ENCODE peak calls at places on chromosomes 4 and X, in eight cellular contexts. One of them, this sample, is unnamed. For H3K4me1, the result is how much of the 10 kb centered on the place peaks cover.

GRCh38 chrX:115579786-115580294 is 18.9 kb downstream of the PLS3 start:
- DNase-seq in right atrium auricular region: no peak
- DNase-seq in tibial artery: no peak
- DNase-seq in fibroblast of lung: no peak
- DNase-seq in heart right ventricle: no peak
- DNase-seq in kidney: no peak
- DNase-seq in mucosa of descending colon: no peak
- DNase-seq in esophagus squamous epithelium: no peak
- DNase-seq in this sample: no peak

GRCh38 chr4:100547541-100548208 is 29.9 kb upstream of the EMCN start:
- DNase-seq in mucosa of descending colon: no peak
- DNase-seq in tibial artery: no peak
- DNase-seq in fibroblast of lung: no peak
- DNase-seq in heart right ventricle: no peak
- DNase-seq in esophagus squamous epithelium: no peak
- DNase-seq in kidney: no peak
- DNase-seq in right atrium auricular region: no peak
- DNase-seq in this sample: no peak

GRCh38 chr4:63492515-63492914 is 916.7 kb downstream of the TECRL start:
- DNase-seq in right atrium auricular region: no peak
- DNase-seq in heart right ventricle: no peak
- DNase-seq in mucosa of descending colon: no peak
- DNase-seq in fibroblast of lung: no peak
- DNase-seq in esophagus squamous epithelium: no peak
- DNase-seq in kidney: no peak
- DNase-seq in tibial artery: no peak
- DNase-seq in this sample: no peak

GRCh38 chrX:8844157-8844556 is 43.0 kb upstream of the FAM9A start:
- DNase-seq in esophagus squamous epithelium: no peak
- DNase-seq in kidney: no peak
- DNase-seq in mucosa of descending colon: no peak
- DNase-seq in fibroblast of lung: no peak
- DNase-seq in tibial artery: no peak
- DNase-seq in heart right ventricle: no peak
- DNase-seq in right atrium auricular region: no peak
- DNase-seq in this sample: no peak

GRCh38 chr4:181418491-181418890 is 824.7 kb upstream of the TENM3 start:
- DNase-seq in fibroblast of lung: no peak
- DNase-seq in right atrium auricular region: no peak
- DNase-seq in heart right ventricle: no peak
- DNase-seq in tibial artery: no peak
- DNase-seq in kidney: no peak
- DNase-seq in esophagus squamous epithelium: no peak
- DNase-seq in mucosa of descending colon: no peak
- DNase-seq in this sample: no peak

GRCh38 chrX:10011261-10011931 is 44.2 kb downstream of the CLDN34 start:
- DNase-seq in heart right ventricle: no peak
- DNase-seq in fibroblast of lung: peak
- DNase-seq in esophagus squamous epithelium: no peak
- DNase-seq in tibial artery: no peak
- DNase-seq in mucosa of descending colon: no peak
- DNase-seq in right atrium auricular region: no peak
- DNase-seq in kidney: no peak
- DNase-seq in this sample: no peak

GRCh38 chr4:102564399-102564921 is 63.3 kb downstream of the NFKB1 start:
- DNase-seq in tibial artery: no peak
- DNase-seq in mucosa of descending colon: no peak
- DNase-seq in esophagus squamous epithelium: no peak
- DNase-seq in fibroblast of lung: peak
- DNase-seq in right atrium auricular region: no peak
- DNase-seq in kidney: no peak
- DNase-seq in heart right ventricle: no peak
- DNase-seq in this sample: no peak

GRCh38 chrX:150715180-150715579 is 22.0 kb downstream of the MTMR1 start:
- DNase-seq in fibroblast of lung: no peak
- DNase-seq in tibial artery: no peak
- DNase-seq in kidney: no peak
- DNase-seq in mucosa of descending colon: no peak
- DNase-seq in heart right ventricle: no peak
- DNase-seq in right atrium auricular region: no peak
- DNase-seq in esophagus squamous epithelium: no peak
- DNase-seq in this sample: no peak

GRCh38 chr4:40164459-40164858 is 32.4 kb upstream of the RHOH start:
- DNase-seq in kidney: no peak
- DNase-seq in heart right ventricle: no peak
- DNase-seq in esophagus squamous epithelium: no peak
- DNase-seq in tibial artery: no peak
- DNase-seq in right atrium auricular region: no peak
- DNase-seq in mucosa of descending colon: no peak
- DNase-seq in fibroblast of lung: peak
- DNase-seq in this sample: no peak

GRCh38 chr4:24551492-24552330 is 32.6 kb downstream of the DHX15 start:
- DNase-seq in right atrium auricular region: no peak
- DNase-seq in fibroblast of lung: peak
- DNase-seq in tibial artery: no peak
- DNase-seq in esophagus squamous epithelium: no peak
- DNase-seq in kidney: no peak
- DNase-seq in heart right ventricle: no peak
- DNase-seq in mucosa of descending colon: no peak
- DNase-seq in this sample: no peak
- TF ChIP-seq CTCF in right atrium auricular region: peak
- TF ChIP-seq CTCF in fibroblast of lung: peak
- TF ChIP-seq CTCF in tibial artery: no peak
- TF ChIP-seq CTCF in esophagus squamous epithelium: peak
- TF ChIP-seq CTCF in kidney: no peak
- TF ChIP-seq CTCF in heart right ventricle: peak
- TF ChIP-seq CTCF in mucosa of descending colon: peak
- TF ChIP-seq CTCF in this sample: peak

DNA sequence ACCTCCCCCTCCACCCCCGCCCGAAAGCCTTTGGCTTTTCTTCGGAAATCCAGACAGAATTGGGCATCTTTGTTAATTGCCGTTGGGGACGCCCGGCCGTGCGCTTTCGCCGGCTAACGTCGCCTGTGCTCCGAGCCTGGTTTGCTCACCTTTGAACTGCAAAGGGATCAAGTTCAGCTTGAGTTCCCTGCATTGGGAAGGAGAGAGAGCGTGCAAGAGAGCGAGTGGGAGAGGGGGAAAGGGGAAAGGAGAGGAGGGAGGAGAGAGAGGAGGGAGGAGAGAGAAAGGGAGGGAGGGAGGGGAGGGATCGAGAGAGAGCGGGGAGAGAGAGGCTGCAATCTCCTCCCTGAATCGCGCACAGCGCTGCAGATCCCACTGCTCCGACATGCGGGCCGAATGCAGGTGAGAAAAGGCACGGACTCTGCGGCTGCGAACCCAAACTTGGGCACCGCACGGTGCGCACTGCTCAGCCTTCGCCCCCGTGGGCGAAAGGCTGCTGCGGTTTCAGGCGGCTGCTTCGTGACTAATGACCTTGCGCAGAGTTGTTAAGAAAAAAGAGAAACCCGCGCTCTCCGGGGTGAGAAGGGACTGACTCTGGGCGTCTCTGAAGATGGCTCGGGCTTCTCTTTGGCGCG is at the start of gene PCDH7:
- DNase-seq in esophagus squamous epithelium: no peak
- DNase-seq in kidney: no peak
- DNase-seq in mucosa of descending colon: peak
- DNase-seq in heart right ventricle: peak
- DNase-seq in fibroblast of lung: peak
- DNase-seq in right atrium auricular region: no peak
- DNase-seq in tibial artery: peak
- DNase-seq in this sample: no peak
- H3K4me1 ChIP-seq in esophagus squamous epithelium: under half
- H3K4me1 ChIP-seq in kidney: under half
- H3K4me1 ChIP-seq in mucosa of descending colon: under half
- H3K4me1 ChIP-seq in heart right ventricle: under half
- H3K4me1 ChIP-seq in fibroblast of lung: under half
- H3K4me1 ChIP-seq in right atrium auricular region: under half
- H3K4me1 ChIP-seq in tibial artery: under half
- H3K4me1 ChIP-seq in this sample: under half

DNA sequence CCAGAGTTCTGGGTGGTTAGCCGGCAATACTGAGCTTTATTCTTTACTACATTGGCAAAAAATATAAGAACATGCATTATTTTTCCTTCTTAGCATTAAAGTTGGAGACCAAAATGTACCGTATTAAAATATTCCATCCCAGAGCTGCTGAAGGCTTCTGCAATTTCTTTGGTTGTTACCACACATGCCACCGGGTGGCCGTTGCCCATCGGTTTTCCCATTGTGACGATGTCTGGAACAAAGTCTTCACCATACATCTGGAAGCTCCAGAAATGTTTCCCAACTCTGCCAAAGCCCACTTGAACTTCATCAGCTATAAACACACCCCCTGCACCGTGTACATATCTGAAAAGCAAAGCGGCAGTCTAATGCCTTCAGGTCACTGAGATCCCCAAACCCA is 13.7 kb downstream of the ETNPPL start:
- DNase-seq in esophagus squamous epithelium: no peak
- DNase-seq in heart right ventricle: no peak
- DNase-seq in right atrium auricular region: no peak
- DNase-seq in tibial artery: no peak
- DNase-seq in kidney: no peak
- DNase-seq in fibroblast of lung: no peak
- DNase-seq in mucosa of descending colon: no peak
- DNase-seq in this sample: no peak
- TF ChIP-seq CTCF in esophagus squamous epithelium: no peak
- TF ChIP-seq CTCF in heart right ventricle: no peak
- TF ChIP-seq CTCF in right atrium auricular region: no peak
- TF ChIP-seq CTCF in tibial artery: no peak
- TF ChIP-seq CTCF in kidney: no peak
- TF ChIP-seq CTCF in fibroblast of lung: no peak
- TF ChIP-seq CTCF in mucosa of descending colon: no peak
- TF ChIP-seq CTCF in this sample: no peak

GRCh38 chr4:3481783-3482397 is 18.8 kb downstream of the DOK7 start:
- DNase-seq in mucosa of descending colon: peak
- DNase-seq in tibial artery: no peak
- DNase-seq in right atrium auricular region: no peak
- DNase-seq in kidney: no peak
- DNase-seq in esophagus squamous epithelium: no peak
- DNase-seq in heart right ventricle: no peak
- DNase-seq in fibroblast of lung: no peak
- DNase-seq in this sample: no peak
- H3K4me1 ChIP-seq in mucosa of descending colon: under half
- H3K4me1 ChIP-seq in tibial artery: under half
- H3K4me1 ChIP-seq in right atrium auricular region: half or more
- H3K4me1 ChIP-seq in kidney: under half
- H3K4me1 ChIP-seq in esophagus squamous epithelium: under half
- H3K4me1 ChIP-seq in heart right ventricle: under half
- H3K4me1 ChIP-seq in fibroblast of lung: under half
- H3K4me1 ChIP-seq in this sample: under half

GRCh38 chr4:109864134-109864533 is 16.2 kb downstream of the LRIT3 start:
- DNase-seq in right atrium auricular region: no peak
- DNase-seq in fibroblast of lung: no peak
- DNase-seq in mucosa of descending colon: no peak
- DNase-seq in tibial artery: no peak
- DNase-seq in esophagus squamous epithelium: no peak
- DNase-seq in heart right ventricle: no peak
- DNase-seq in kidney: no peak
- DNase-seq in this sample: no peak
- TF ChIP-seq CTCF in right atrium auricular region: no peak
- TF ChIP-seq CTCF in fibroblast of lung: no peak
- TF ChIP-seq CTCF in mucosa of descending colon: no peak
- TF ChIP-seq CTCF in tibial artery: no peak
- TF ChIP-seq CTCF in esophagus squamous epithelium: no peak
- TF ChIP-seq CTCF in heart right ventricle: no peak
- TF ChIP-seq CTCF in kidney: no peak
- TF ChIP-seq CTCF in this sample: no peak

GRCh38 chr4:41438564-41438963 is 99.4 kb upstream of the LIMCH1 start:
- DNase-seq in fibroblast of lung: no peak
- DNase-seq in esophagus squamous epithelium: no peak
- DNase-seq in heart right ventricle: no peak
- DNase-seq in right atrium auricular region: no peak
- DNase-seq in kidney: no peak
- DNase-seq in mucosa of descending colon: no peak
- DNase-seq in tibial artery: no peak
- DNase-seq in this sample: no peak
- H3K4me1 ChIP-seq in fibroblast of lung: under half
- H3K4me1 ChIP-seq in esophagus squamous epithelium: under half
- H3K4me1 ChIP-seq in heart right ventricle: under half
- H3K4me1 ChIP-seq in right atrium auricular region: under half
- H3K4me1 ChIP-seq in kidney: under half
- H3K4me1 ChIP-seq in mucosa of descending colon: under half
- H3K4me1 ChIP-seq in tibial artery: under half
- H3K4me1 ChIP-seq in this sample: under half

GRCh38 chr4:118957683-118958082 is 69.0 kb downstream of the SYNPO2 start:
- DNase-seq in kidney: no peak
- DNase-seq in fibroblast of lung: peak
- DNase-seq in mucosa of descending colon: no peak
- DNase-seq in tibial artery: no peak
- DNase-seq in esophagus squamous epithelium: no peak
- DNase-seq in heart right ventricle: no peak
- DNase-seq in right atrium auricular region: no peak
- DNase-seq in this sample: no peak

GRCh38 chr4:118953276-118953675 is 64.6 kb downstream of the SYNPO2 start:
- DNase-seq in esophagus squamous epithelium: no peak
- DNase-seq in mucosa of descending colon: no peak
- DNase-seq in kidney: no peak
- DNase-seq in fibroblast of lung: peak
- DNase-seq in tibial artery: no peak
- DNase-seq in right atrium auricular region: no peak
- DNase-seq in heart right ventricle: no peak
- DNase-seq in this sample: no peak

GRCh38 chr4:118950929-118951570 is 62.4 kb downstream of the SYNPO2 start:
- DNase-seq in heart right ventricle: no peak
- DNase-seq in right atrium auricular region: no peak
- DNase-seq in esophagus squamous epithelium: no peak
- DNase-seq in fibroblast of lung: no peak
- DNase-seq in tibial artery: no peak
- DNase-seq in kidney: no peak
- DNase-seq in mucosa of descending colon: no peak
- DNase-seq in this sample: no peak

GRCh38 chr4:118955515-118955914 is 66.9 kb downstream of the SYNPO2 start:
- DNase-seq in esophagus squamous epithelium: no peak
- DNase-seq in mucosa of descending colon: no peak
- DNase-seq in fibroblast of lung: no peak
- DNase-seq in heart right ventricle: no peak
- DNase-seq in kidney: no peak
- DNase-seq in right atrium auricular region: no peak
- DNase-seq in tibial artery: no peak
- DNase-seq in this sample: no peak

DNA sequence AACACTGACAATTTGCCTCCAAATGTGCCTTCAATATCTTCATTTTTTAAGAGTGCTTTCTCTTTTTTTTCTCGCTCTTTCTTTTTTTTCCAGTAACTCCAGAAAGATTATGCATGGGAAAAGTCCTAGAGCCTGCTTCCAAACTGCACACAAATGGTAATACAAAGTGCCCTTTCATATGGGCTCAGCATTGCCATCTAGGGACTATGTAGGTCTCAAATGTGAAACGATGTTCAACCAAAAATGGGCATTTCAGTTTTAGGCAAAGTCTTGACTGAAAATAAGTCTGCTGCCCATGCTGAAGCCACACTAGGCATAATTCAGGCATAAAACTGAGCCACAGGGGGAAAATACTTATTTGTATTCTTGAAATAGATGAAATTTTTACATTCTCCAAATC is 65.6 kb downstream of the SYNPO2 start:
- DNase-seq in kidney: no peak
- DNase-seq in esophagus squamous epithelium: no peak
- DNase-seq in heart right ventricle: no peak
- DNase-seq in right atrium auricular region: no peak
- DNase-seq in mucosa of descending colon: no peak
- DNase-seq in tibial artery: no peak
- DNase-seq in fibroblast of lung: peak
- DNase-seq in this sample: no peak
- TF ChIP-seq CTCF in kidney: peak
- TF ChIP-seq CTCF in esophagus squamous epithelium: peak
- TF ChIP-seq CTCF in heart right ventricle: peak
- TF ChIP-seq CTCF in right atrium auricular region: no peak
- TF ChIP-seq CTCF in mucosa of descending colon: no peak
- TF ChIP-seq CTCF in tibial artery: peak
- TF ChIP-seq CTCF in fibroblast of lung: peak
- TF ChIP-seq CTCF in this sample: no peak